ENCODE peak calls at places on chromosome 1, in six cellular contexts. V is GM12892, G is K562, U is GM12878, M is H1, A is HepG2. F is an unnamed sample.
A peak's percentile ranks its signal among the peaks of the same experiment; 100 is the strongest.

GRCh38 chr1:42963378-42964005 is 4.8 kb upstream of the SLC2A1 start:
- DNase-seq in V (no peak), G (peak; percentile 98), U (no peak), M (no peak), A (peak; percentile 46), F (no peak)

GRCh38 chr1:229058111-229058551 is 212.8 kb upstream of the RAB4A start:
- DNase-seq in V (no peak), G (no peak), U (no peak), M (no peak), A (no peak), F (no peak)

GRCh38 chr1:58848818-58849411 is 65.1 kb upstream of the JUN start:
- DNase-seq in V (no peak), G (peak; percentile 28), U (no peak), M (no peak), A (peak; percentile 25), F (no peak)

GRCh38 chr1:229238674-229239415 is 32.1 kb upstream of the RAB4A start:
- DNase-seq in V (no peak), G (no peak), U (no peak), M (peak; percentile 45), A (no peak), F (no peak)

GRCh38 chr1:43267818-43268425 is 1.9 kb upstream of the TMEM125 start:
- DNase-seq in V (no peak), G (no peak), U (no peak), M (no peak), A (no peak), F (no peak)

GRCh38 chr1:52159033-52159789 is 17.3 kb downstream of the ZFYVE9 start:
- DNase-seq in V (no peak), G (no peak), U (no peak), M (no peak), A (no peak), F (no peak)

GRCh38 chr1:192609110-192610079 is 26.6 kb upstream of the RGS13 start:
- DNase-seq in V (peak; percentile 38), G (no peak), U (peak; percentile 96), M (no peak), A (no peak), F (peak; percentile 29)

GRCh38 chr1:150582371-150582770 is 3.0 kb upstream of the MCL1 start:
- DNase-seq in V (no peak), G (no peak), U (no peak), M (no peak), A (no peak), F (no peak)

GRCh38 chr1:227315500-227316346 is 2.6 kb downstream of the CDC42BPA start:
- DNase-seq in V (no peak), G (peak; percentile 65), U (no peak), M (no peak), A (peak; percentile 79), F (no peak)

GRCh38 chr1:93433407-93433961 is 14.4 kb upstream of the FNBP1L start:
- DNase-seq in V (no peak), G (no peak), U (no peak), M (peak; percentile 50), A (no peak), F (no peak)

GRCh38 chr1:111990026-111990877 is 784 bp upstream of the KCND3 start:
- DNase-seq in V (no peak), G (no peak), U (no peak), M (peak; percentile 62), A (no peak), F (no peak)

GRCh38 chr1:95325337-95325736 is 91.3 kb downstream of the RWDD3 start:
- DNase-seq in V (no peak), G (no peak), U (no peak), M (no peak), A (no peak), F (no peak)

GRCh38 chr1:94247146-94248094 is 10.0 kb upstream of the ARHGAP29 start:
- DNase-seq in V (peak; percentile 49), G (peak; percentile 86), U (no peak), M (peak; percentile 91), A (peak; percentile 57), F (peak; percentile 43)

GRCh38 chr1:76086597-76086996 is 12.1 kb downstream of the ST6GALNAC3 start:
- DNase-seq in V (no peak), G (no peak), U (no peak), M (no peak), A (no peak), F (no peak)

DNA sequence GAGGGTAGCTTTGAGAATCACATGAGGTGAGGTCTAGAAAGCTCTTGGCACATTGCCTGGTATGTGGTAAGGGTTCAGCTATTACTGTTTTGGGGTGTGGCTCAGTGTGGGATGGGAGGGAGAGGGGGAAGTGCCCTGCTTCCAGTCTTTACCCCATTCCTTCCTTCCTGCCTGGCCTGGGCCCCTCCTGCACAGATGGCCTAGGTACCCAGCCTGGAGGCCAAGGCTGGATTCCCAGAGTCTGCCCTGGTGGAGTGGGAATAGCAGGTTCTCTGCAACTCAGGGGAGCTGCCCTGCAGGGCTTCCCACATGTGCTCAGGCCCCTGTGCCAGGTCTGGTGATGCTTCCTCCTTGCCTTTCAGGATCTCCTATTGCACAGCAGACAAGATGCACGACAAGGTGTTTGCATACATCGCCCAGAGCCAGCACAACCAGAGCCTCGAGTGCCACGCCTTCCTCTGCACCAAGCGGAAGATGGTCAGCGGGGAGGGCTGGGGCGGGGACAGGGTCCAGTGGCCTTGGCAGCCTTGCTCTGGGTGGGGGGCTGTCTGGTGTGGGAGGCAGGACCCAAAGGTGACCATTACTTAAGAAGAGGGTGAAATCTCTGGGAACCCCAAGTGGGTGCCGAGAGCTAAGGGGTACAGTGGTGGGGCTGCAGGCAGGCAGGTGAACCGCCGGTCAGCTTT is 13.5 kb downstream of the LDLRAP1 start:
- DNase-seq in V (no peak), G (no peak), U (no peak), M (no peak), A (no peak), F (no peak)
- TF ChIP-seq TAF1 in V (no peak), G (no peak), U (no peak), M (no peak), A (no peak), F (no peak)

GRCh38 chr1:8411803-8412182 is 93.9 kb downstream of the SLC45A1 start:
- DNase-seq in V (no peak), G (no peak), U (no peak), M (no peak), A (no peak), F (no peak)

GRCh38 chr1:8409666-8410065 is 91.8 kb downstream of the SLC45A1 start:
- DNase-seq in V (no peak), G (no peak), U (no peak), M (no peak), A (no peak), F (no peak)

GRCh38 chr1:8410791-8411190 is 92.9 kb downstream of the SLC45A1 start:
- DNase-seq in V (no peak), G (no peak), U (no peak), M (no peak), A (no peak), F (no peak)

GRCh38 chr1:8409107-8409506 is 91.2 kb downstream of the SLC45A1 start:
- DNase-seq in V (no peak), G (peak; percentile 53), U (no peak), M (no peak), A (peak; percentile 9), F (peak; percentile 21)

GRCh38 chr1:8412183-8412831 is 94.4 kb downstream of the SLC45A1 start:
- DNase-seq in V (no peak), G (no peak), U (no peak), M (no peak), A (no peak), F (no peak)
- TF ChIP-seq POLR2AphosphoS5 in V (no peak), G (no peak), U (no peak), M (no peak), A (no peak), F (no peak)

GRCh38 chr1:46798820-46799219 is at the start of gene CYP4B1:
- DNase-seq in V (no peak), G (no peak), U (no peak), M (no peak), A (no peak), F (no peak)
- TF ChIP-seq POLR2A in V (no peak), G (no peak), U (no peak), M (no peak), A (no peak), F (no peak)

GRCh38 chr1:245046764-245047163 is 108.0 kb upstream of the KIF26B start:
- DNase-seq in V (no peak), G (no peak), U (no peak), M (no peak), A (no peak), F (no peak)
- TF ChIP-seq TAF1 in V (no peak), G (no peak), U (no peak), M (no peak), A (no peak), F (no peak)

GRCh38 chr1:237041461-237041794 is 556 bp upstream of the RYR2 start:
- DNase-seq in V (no peak), G (no peak), U (no peak), M (no peak), A (no peak), F (no peak)

GRCh38 chr1:237043846-237044636 is 2.1 kb downstream of the RYR2 start:
- DNase-seq in V (no peak), G (no peak), U (no peak), M (no peak), A (no peak), F (no peak)

GRCh38 chr1:237042892-237043576 is 1.1 kb downstream of the RYR2 start:
- DNase-seq in V (no peak), G (no peak), U (no peak), M (peak; percentile 66), A (no peak), F (peak; percentile 11)

GRCh38 chr1:237041795-237042466 is at the start of gene RYR2:
- DNase-seq in V (no peak), G (no peak), U (no peak), M (peak; percentile 80), A (no peak), F (peak; percentile 21)

DNA sequence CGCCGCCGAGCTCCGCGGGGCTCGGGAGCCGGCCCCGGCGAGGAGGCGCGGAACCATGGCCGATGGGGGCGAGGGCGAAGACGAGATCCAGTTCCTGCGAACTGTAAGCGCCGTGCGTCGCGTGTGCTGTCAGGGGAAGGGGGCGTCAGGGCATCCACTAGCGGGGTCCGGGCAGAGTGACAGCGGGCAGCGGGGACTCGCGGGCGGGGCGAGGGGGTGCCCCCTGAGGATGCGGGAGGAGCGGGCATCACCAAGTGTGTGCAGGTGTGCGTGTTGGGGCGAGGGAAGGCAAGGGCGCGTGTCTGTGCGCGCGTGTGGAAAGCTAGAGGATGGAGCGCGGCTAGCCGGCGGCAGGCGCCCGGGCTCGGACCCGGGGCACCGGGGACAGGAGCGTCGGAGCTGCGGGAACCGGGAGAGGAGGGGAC is 495 bp downstream of the RYR2 start:
- DNase-seq in V (no peak), G (no peak), U (no peak), M (peak; percentile 58), A (no peak), F (no peak)
- TF ChIP-seq POLR2AphosphoS5 in V (no peak), G (no peak), U (no peak), M (no peak), A (no peak), F (no peak)

GRCh38 chr1:114386129-114387037 is 124.6 kb downstream of the TRIM33 start:
- DNase-seq in V (no peak), G (peak; percentile 64), U (no peak), M (peak; percentile 37), A (no peak), F (no peak)
- TF ChIP-seq POLR2A in V (no peak), G (no peak), U (no peak), M (no peak), A (no peak), F (no peak)

F was measured in GM12891.